ENCODE peak calls at places on chromosomes 12 and 14, in ten cellular contexts. H, X, L, O, V, Y, I, Q, P and J are unnamed samples.

GRCh38 chr12:22453511-22453910 is 90.8 kb downstream of the C2CD5 start:
- DNase-seq in H (no peak), X (no peak), L (no peak), O (no peak), V (no peak), Y (no peak), I (no peak), Q (no peak), P (no peak), J (no peak)

GRCh38 chr14:81269100-81269978 is 48.6 kb upstream of the GTF2A1 start:
- DNase-seq in H (peak; percentile 39), X (no peak), L (peak; percentile 55), O (no peak), V (peak; percentile 64), Y (peak; percentile 68), I (peak; percentile 52), Q (peak; percentile 43), P (peak; percentile 84), J (no peak)

GRCh38 chr12:24424889-24425600 is 475.6 kb upstream of the SOX5 start:
- DNase-seq in H (no peak), X (no peak), L (no peak), O (no peak), V (no peak), Y (no peak), I (no peak), Q (no peak), P (peak; percentile 31), J (peak; percentile 16)

GRCh38 chr12:15530361-15530760 is 208.1 kb downstream of the PTPRO start:
- DNase-seq in H (no peak), X (no peak), L (no peak), O (no peak), V (no peak), Y (no peak), I (no peak), Q (no peak), P (peak; percentile 64), J (no peak)

GRCh38 chr14:69763761-69764510 is 3.0 kb upstream of the SRSF5 start:
- DNase-seq in H (no peak), X (no peak), L (peak; percentile 1), O (no peak), V (no peak), Y (no peak), I (no peak), Q (peak; percentile 9), P (no peak), J (no peak)

GRCh38 chr14:47240755-47241437 is 434.5 kb downstream of the MDGA2 start:
- DNase-seq in H (no peak), X (no peak), L (no peak), O (no peak), V (no peak), Y (no peak), I (no peak), Q (no peak), P (no peak), J (no peak)

GRCh38 chr14:74552623-74553022 is 59.1 kb downstream of the ISCA2 start:
- DNase-seq in H (no peak), X (peak; percentile 93), L (peak; percentile 62), O (peak; percentile 44), V (no peak), Y (no peak), I (no peak), Q (peak; percentile 80), P (no peak), J (no peak)

GRCh38 chr14:37275963-37276362 is 78.2 kb downstream of the MIPOL1 start:
- DNase-seq in H (no peak), X (no peak), L (no peak), O (no peak), V (no peak), Y (no peak), I (no peak), Q (no peak), P (no peak), J (no peak)

GRCh38 chr12:810635-811415 is 58.4 kb downstream of the WNK1 start:
- DNase-seq in H (no peak), X (no peak), L (no peak), O (no peak), V (no peak), Y (no peak), I (peak; percentile 11), Q (no peak), P (no peak), J (no peak)

GRCh38 chr14:41662780-41663477 is 56.3 kb downstream of the LRFN5 start:
- DNase-seq in H (no peak), X (no peak), L (no peak), O (no peak), V (no peak), Y (no peak), I (peak; percentile 4), Q (no peak), P (no peak), J (no peak)

GRCh38 chr12:47652491-47653234 is 53.2 kb downstream of the RPAP3 start:
- DNase-seq in H (no peak), X (peak; percentile 23), L (peak; percentile 21), O (no peak), V (no peak), Y (no peak), I (no peak), Q (no peak), P (peak; percentile 37), J (no peak)

DNA sequence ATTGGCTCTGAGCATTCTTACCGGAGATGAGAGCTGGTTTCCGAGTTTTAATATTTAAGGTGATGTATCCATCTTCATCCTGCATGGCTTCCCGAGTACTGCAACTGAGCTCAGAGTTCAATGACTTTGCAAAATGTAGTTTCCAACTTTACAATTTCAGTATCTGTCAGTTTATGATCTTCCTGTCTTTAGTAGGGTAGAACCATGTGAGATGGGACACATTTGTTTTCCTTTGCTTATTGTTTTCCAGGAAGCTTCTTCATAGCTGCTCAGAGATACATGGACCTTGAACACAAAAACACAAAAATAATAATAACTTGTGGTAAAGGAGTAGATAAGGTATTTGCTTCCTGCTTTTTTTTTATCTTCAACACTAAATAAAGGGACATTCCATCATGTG is at the start of gene CLEC1B:
- DNase-seq in H (no peak), X (no peak), L (no peak), O (no peak), V (no peak), Y (no peak), I (no peak), Q (no peak), P (no peak), J (no peak)
- H3K4me3 ChIP-seq in H (no peak within 1 kb of the TSS), X (no peak within 1 kb of the TSS), L (no peak within 1 kb of the TSS), O (no peak within 1 kb of the TSS), V (no peak within 1 kb of the TSS), Y (no peak within 1 kb of the TSS), I (no peak within 1 kb of the TSS), Q (no peak within 1 kb of the TSS), P (no peak within 1 kb of the TSS), J (no peak within 1 kb of the TSS)

DNA sequence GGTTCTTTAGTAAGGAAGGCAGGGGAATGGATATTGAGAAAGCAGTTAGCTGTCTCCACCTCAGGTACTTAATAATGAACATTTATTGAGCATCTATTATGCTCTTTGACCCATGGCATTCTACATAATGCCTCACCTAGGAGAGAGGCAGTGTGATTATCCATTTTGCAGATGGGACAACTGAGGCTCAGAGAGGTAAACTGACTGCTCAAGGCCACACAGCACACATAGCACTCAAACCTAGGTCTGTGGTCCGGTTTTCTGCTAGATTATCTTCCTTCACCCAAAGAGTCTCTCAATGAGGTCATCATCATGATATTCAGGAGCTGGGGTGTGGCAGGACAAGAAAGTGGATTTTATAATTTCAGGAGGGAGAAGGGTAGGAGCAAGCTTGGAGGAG is 199.1 kb upstream of the LHX5 start:
- DNase-seq in H (no peak), X (no peak), L (no peak), O (no peak), V (no peak), Y (no peak), I (no peak), Q (no peak), P (no peak), J (no peak)
- H3K4me3 ChIP-seq in H (no peak overlapping the region), X (no peak overlapping the region), L (no peak overlapping the region), O (no peak overlapping the region), V (no peak overlapping the region), Y (no peak overlapping the region), I (no peak overlapping the region), Q (no peak overlapping the region), P (no peak overlapping the region), J (no peak overlapping the region)

GRCh38 chr14:65159281-65160062 is 57.2 kb upstream of the MAX start:
- DNase-seq in H (no peak), X (no peak), L (no peak), O (no peak), V (no peak), Y (no peak), I (peak; percentile 34), Q (no peak), P (no peak), J (no peak)
- H3K4me3 ChIP-seq in H (no peak overlapping the region), X (no peak overlapping the region), L (no peak overlapping the region), O (no peak overlapping the region), V (no peak overlapping the region), Y (no peak overlapping the region), I (no peak overlapping the region), Q (no peak overlapping the region), P (no peak overlapping the region), J (no peak overlapping the region)

GRCh38 chr14:91021115-91021514 is 39.3 kb downstream of the RPS6KA5 start:
- DNase-seq in H (no peak), X (no peak), L (no peak), O (no peak), V (peak; percentile 35), Y (no peak), I (no peak), Q (no peak), P (no peak), J (no peak)

GRCh38 chr14:91017011-91017410 is 43.4 kb downstream of the RPS6KA5 start:
- DNase-seq in H (no peak), X (no peak), L (no peak), O (no peak), V (no peak), Y (no peak), I (no peak), Q (no peak), P (no peak), J (no peak)

GRCh38 chr14:91018465-91018864 is 42.0 kb downstream of the RPS6KA5 start:
- DNase-seq in H (no peak), X (no peak), L (no peak), O (no peak), V (no peak), Y (no peak), I (no peak), Q (no peak), P (no peak), J (no peak)

GRCh38 chr14:91019673-91020072 is 40.8 kb downstream of the RPS6KA5 start:
- DNase-seq in H (no peak), X (no peak), L (no peak), O (no peak), V (peak; percentile 55), Y (no peak), I (no peak), Q (no peak), P (no peak), J (no peak)

DNA sequence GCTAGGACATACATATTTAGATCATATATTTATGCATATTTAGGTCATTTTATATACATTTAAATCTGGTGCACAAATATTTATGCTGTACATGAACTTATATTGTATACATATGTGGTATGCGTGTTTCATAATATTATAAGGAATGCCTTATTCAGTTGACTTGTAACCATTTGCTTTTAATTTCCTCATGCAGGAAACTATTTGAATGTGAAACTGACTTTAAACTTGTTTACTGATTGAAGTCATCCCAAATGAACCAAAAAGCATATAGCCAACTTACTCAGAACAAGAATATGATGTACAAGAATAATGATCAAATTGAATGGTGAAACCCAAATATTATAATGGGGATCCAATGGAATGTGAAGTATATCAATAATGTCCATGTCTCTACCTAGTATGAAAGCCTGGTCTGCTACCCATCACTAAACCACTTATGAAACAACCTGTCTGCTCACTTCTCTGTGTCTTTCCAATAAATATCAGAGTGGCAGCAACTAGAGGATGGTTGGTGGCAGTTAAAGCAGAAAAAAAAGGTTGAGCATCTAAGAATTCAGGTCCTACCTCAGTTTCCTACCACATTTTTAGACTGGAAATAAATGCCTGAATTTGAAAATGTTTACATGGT is 38.3 kb downstream of the RPS6KA5 start:
- DNase-seq in H (no peak), X (no peak), L (no peak), O (no peak), V (no peak), Y (no peak), I (no peak), Q (no peak), P (no peak), J (no peak)
- H3K4me3 ChIP-seq in H (no peak overlapping the region), X (peak overlapping the region; percentile 52), L (no peak overlapping the region), O (peak overlapping the region; percentile 53), V (no peak overlapping the region), Y (no peak overlapping the region), I (no peak overlapping the region), Q (peak overlapping the region; percentile 54), P (no peak overlapping the region), J (no peak overlapping the region)